ENCODE peak calls at places on chromosomes 4 and X, in five cellular contexts. B is uterus, L is Peyer's patch, I is A549, N is breast epithelium. Z is an unnamed sample. For H3K4me1, the result is how much of the 10 kb centered on the place peaks cover.

GRCh38 chrX:5646818-5647217 is 581.8 kb downstream of the NLGN4X start:
- DNase-seq in L (no peak), N (no peak), B (no peak), I (no peak), Z (peak)

GRCh38 chr4:149311076-149311475 is 504.6 kb downstream of the IQCM start:
- DNase-seq in B (no peak), L (no peak), N (no peak), I (no peak), Z (no peak)

GRCh38 chr4:141646969-141647368 is 10.6 kb downstream of the IL15 start:
- DNase-seq in B (no peak), I (no peak), L (no peak), N (no peak), Z (no peak)

GRCh38 chr4:3416821-3417221 is 24.9 kb upstream of the HGFAC start:
- DNase-seq in I (no peak), N (no peak), B (no peak), L (peak), Z (no peak)

GRCh38 chr4:186726440-186727148 is 2.9 kb upstream of the FAT1 start:
- DNase-seq in I (peak), N (peak), B (peak), L (peak), Z (peak)

GRCh38 chr4:152606800-152607577 is 71.1 kb upstream of the FBXW7 start:
- DNase-seq in B (no peak), N (no peak), I (no peak), L (no peak), Z (no peak)

GRCh38 chr4:157509286-157509685 is 288.8 kb downstream of the GRIA2 start:
- DNase-seq in L (no peak), B (no peak), N (no peak), I (no peak), Z (no peak)

GRCh38 chrX:25600776-25601175 is 537.4 kb upstream of the MAGEB18 start:
- DNase-seq in B (no peak), L (no peak), I (no peak), N (no peak), Z (no peak)

GRCh38 chr4:127849505-127850234 is 31.0 kb upstream of the PLK4 start:
- DNase-seq in L (no peak), I (no peak), N (no peak), B (no peak), Z (no peak)

GRCh38 chrX:48071064-48071985 is at the start of gene ZNF630:
- DNase-seq in B (peak), L (peak), I (peak), N (peak), Z (peak)

GRCh38 chr4:120723986-120724385 is 198.5 kb downstream of the PRDM5 start:
- DNase-seq in N (no peak), I (no peak), B (no peak), L (no peak), Z (no peak)

GRCh38 chrX:120000490-120001246 is 57.1 kb upstream of the NKAP start:
- DNase-seq in B (no peak), N (no peak), I (no peak), L (no peak), Z (no peak)

GRCh38 chr4:95466791-95467190 is 82.0 kb downstream of the UNC5C start:
- DNase-seq in N (no peak), L (no peak), I (no peak), B (no peak), Z (no peak)

GRCh38 chrX:120697053-120697452 is 67.2 kb upstream of the C1GALT1C1 start:
- DNase-seq in L (no peak), N (no peak), I (no peak), B (no peak), Z (no peak)

GRCh38 chrX:17027931-17028330 is 81.5 kb downstream of the REPS2 start:
- DNase-seq in B (no peak), N (no peak), L (no peak), I (no peak), Z (no peak)

GRCh38 chr4:142248946-142249345 is 597.2 kb downstream of the INPP4B start:
- DNase-seq in N (no peak), B (no peak), I (no peak), L (no peak), Z (no peak)

GRCh38 chrX:140034916-140035315 is 69.6 kb upstream of the CXorf66 start:
- DNase-seq in I (no peak), B (no peak), L (no peak), N (no peak), Z (no peak)

GRCh38 chr4:158949094-158949493 is 153.8 kb upstream of the RAPGEF2 start:
- DNase-seq in N (no peak), I (no peak), L (no peak), B (no peak), Z (no peak)

GRCh38 chr4:66662620-66663019 is 882.7 kb downstream of the CENPC start:
- DNase-seq in N (no peak), B (no peak), I (no peak), L (no peak), Z (no peak)

GRCh38 chrX:65596270-65596669 is 61.7 kb upstream of the LAS1L start:
- DNase-seq in N (no peak), L (no peak), I (no peak), B (peak), Z (peak)

GRCh38 chrX:100625985-100626491 is 10.6 kb downstream of the TSPAN6 start:
- DNase-seq in I (no peak), L (no peak), N (no peak), B (no peak), Z (no peak)

GRCh38 chr4:176718881-176719280 is 73.8 kb downstream of the VEGFC start:
- DNase-seq in I (no peak), N (no peak), B (no peak), L (no peak), Z (no peak)

GRCh38 chrX:16144420-16144819 is 21.1 kb downstream of the GRPR start:
- DNase-seq in I (no peak), B (no peak), N (no peak), L (no peak), Z (no peak)

GRCh38 chr4:146916479-146917076 is 29.1 kb downstream of the TTC29 start:
- DNase-seq in N (no peak), B (no peak), I (peak), L (no peak), Z (no peak)

DNA sequence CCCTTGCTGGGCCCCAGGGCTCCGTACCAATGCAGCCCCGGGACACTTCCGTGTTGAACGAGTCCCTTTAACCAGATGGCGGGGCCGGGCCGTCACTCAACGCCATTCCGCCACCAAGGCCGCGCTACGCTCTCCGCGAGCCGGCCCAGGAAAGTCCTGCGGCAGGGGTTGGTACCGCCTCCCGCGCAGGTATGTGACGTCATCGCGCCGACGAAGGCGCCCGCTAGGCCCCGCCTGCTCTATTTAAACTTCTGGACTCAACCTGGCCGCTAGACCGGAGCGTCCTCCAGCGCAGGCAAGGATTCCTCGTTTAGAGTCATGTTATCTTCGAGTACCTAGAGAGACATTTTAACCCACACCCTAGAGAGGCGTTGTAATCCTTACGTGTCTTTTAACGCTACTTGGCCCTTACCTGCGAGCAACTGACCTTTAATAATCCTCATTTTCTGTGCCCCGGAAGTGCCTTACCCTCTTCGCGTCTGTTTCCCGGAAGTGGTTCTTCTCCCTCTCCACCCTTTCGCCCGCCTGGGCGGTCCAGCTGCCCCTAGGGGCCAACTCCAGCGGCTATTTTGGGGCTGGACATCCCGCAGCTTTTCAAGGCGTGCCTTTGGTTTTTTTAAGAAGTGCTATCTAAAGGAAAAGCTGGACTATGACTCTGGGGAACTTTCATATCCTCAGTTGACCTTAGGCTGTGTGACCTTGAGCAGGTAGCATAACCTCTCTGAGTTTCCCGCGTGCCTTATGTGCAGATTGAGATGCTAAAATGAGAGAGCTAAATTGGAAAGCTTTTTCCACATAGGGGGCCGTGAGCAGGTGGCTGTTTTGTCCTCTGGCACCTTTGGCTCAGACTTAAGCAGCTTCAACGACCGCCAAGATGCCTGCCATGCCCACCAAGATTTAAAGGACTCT is at the start of gene PNPLA4:
- DNase-seq in B (peak), N (peak), L (peak), I (peak), Z (peak)
- TF ChIP-seq POLR2A in B (peak), N (no peak), L (peak), I (peak), Z (peak)

DNA sequence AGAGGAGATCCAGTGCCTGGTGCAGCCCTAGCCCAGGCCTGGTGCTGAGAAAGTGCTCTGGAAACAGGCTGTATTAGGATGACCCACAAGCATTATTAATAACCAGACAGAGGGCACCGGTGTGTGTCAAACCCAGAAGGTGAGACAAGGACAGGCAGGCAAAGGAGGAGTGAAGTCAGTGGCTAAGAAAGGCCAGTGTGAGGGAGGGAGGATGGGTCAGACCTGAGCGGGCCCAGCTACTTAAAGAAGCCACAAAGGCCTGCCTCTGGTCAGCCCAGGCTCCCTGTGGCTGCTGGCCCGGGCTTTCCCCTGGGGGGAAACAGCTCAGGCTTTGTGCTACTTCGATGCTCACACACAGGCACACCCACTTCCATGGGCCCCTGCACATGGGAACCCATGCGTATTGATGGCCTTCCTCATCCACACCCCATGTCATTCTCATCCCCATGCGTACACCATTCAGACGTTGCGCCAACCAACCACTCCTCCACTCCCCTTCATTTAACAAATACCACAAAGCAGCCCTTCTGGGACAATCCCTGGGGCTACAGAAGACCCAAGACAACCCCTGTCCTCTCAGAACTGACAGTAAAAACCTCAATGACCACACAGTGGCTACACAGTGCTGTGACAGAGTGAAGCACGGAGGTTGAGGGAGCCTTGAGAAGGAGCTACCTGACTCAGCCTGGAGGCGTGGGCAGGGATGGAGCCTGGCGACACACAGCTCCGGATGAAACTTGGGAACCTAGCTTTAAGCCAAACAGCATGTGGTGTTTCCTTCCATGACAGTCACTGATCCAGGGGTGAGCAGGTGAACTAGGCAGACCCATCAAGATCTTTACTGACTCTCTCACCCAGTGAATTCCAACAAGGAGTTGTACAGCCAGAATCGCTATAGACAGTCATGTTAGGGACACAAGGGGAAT is 24.9 kb upstream of the MTM1 start:
- DNase-seq in I (no peak), L (no peak), B (no peak), N (no peak), Z (no peak)
- H3K4me1 ChIP-seq in I (under half), L (under half), B (under half), N (under half), Z (under half)

GRCh38 chrX:130173190-130173895 is 1.6 kb downstream of the RAB33A start:
- DNase-seq in I (no peak), B (peak), L (no peak), N (no peak), Z (peak)
- TF ChIP-seq POLR2A in I (no peak), B (no peak), L (no peak), N (no peak), Z (no peak)

DNA sequence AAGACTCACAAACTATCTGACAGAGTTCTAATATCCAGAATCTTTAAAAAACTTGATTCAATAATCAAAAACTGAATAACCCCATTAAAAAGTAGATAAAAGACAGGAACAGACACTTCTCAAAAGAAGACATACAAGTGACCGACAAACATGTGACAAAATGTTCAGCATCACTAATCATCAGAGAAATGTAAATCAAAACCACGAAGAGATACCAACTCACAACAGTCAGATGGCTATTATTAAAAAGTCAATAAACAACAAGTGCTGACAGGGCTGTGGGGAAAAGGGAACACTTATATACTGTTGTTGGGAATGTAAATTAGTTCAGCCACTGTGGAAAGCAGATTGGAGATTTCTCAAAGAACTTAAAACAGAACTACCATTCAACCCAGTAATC is 138.1 kb upstream of the RASGEF1B start:
- DNase-seq in L (no peak), B (no peak), I (no peak), N (no peak), Z (no peak)
- H3K4me1 ChIP-seq in L (under half), B (under half), I (under half), N (under half), Z (under half)

GRCh38 chr4:77156533-77156911 is 485 bp upstream of the CCNG2 start:
- DNase-seq in L (peak), N (peak), I (peak), B (peak), Z (peak)

GRCh38 chr4:77158487-77158861 is 1.5 kb downstream of the CCNG2 start:
- DNase-seq in I (no peak), B (peak), L (no peak), N (no peak), Z (no peak)

GRCh38 chr4:77155631-77156345 is 1.2 kb upstream of the CCNG2 start:
- DNase-seq in I (no peak), N (no peak), B (no peak), L (no peak), Z (no peak)

GRCh38 chr4:77157859-77158486 is 966 bp downstream of the CCNG2 start:
- DNase-seq in L (peak), B (peak), N (peak), I (peak), Z (peak)

DNA sequence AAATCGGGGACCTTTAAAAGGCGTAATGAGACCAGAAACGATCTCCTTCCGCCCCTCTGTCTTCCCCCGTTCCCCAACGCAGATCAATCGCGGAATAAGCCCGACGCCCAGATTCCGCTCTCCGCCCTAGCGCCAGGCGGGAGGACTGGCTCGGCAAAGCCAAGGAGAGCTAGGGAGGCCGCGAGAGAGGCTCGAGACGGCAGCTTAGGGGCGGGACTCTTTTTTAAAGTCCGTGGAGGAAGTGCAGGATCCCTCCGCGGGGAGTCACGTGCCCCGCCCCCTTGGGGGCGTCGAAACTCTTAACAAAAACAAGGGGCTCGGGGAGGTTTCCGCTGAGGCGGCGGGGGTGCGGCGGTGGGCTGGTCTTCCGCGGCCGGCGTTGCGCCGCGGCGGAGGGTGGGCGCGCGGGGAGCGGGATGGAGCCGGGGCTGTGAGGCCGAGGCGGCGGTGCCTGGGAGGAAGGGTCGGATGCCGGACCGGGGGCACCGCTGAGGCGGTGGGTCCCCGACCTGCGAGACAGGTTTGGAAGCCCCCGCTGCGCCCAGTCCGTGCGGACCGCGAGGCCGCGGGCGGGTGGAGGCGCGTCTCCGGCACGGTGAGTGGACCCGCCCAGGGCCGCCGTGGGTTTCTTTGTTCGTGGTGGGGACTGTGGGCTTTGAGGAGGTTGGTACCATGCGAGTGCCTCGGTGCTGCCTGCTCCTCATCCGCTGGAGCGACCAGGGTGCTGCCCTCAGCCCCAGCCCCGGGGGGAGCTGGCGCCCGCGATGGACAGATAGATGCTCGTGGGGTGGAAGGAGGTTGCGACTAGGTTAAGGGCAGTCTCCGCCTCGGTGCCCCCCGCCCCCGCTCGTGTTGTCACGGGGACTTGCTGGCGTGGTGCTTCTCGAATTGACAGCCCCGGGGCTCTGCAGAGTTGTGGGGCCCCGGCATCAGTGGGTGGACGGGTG is at the start of gene CCNG2:
- DNase-seq in I (peak), B (peak), N (peak), L (peak), Z (peak)
- TF ChIP-seq POLR2A in I (peak), B (peak), N (peak), L (peak), Z (peak)